ENCODE peak calls at places on chromosomes 13 and 19, in ten cellular contexts. Y is bronchial epithelial cell; K is Peyer's patch; G is endothelial cell; C is activated CD8-positive, alpha-beta T cell treated with anti-CD3 and anti-CD28 coated beads for 36 hours; X is type B pancreatic cell; R is transverse colon; A is fibroblast of villous mesenchyme; B is body of pancreas; D is omental fat pad. U is an unnamed sample.

GRCh38 chr13:48977973-48978372 is 2.3 kb downstream of the FNDC3A start:
- DNase-seq in Y (peak; percentile 26), K (no peak), G (no peak), C (no peak), X (no peak), R (no peak), A (no peak), B (no peak), D (no peak), U (no peak)

GRCh38 chr13:99983401-99984133 is 2.0 kb downstream of the ZIC2 start:
- DNase-seq in Y (no peak), K (no peak), G (peak; percentile 7), C (no peak), X (no peak), R (no peak), A (no peak), B (no peak), D (no peak), U (no peak)

GRCh38 chr19:23762884-23763711 is 4.4 kb upstream of the ZNF681 start:
- DNase-seq in Y (peak; percentile 60), K (peak; percentile 82), G (peak; percentile 90), C (peak; percentile 90), X (peak; percentile 91), R (peak; percentile 93), A (peak; percentile 34), B (peak; percentile 88), D (peak; percentile 69), U (peak; percentile 91)

GRCh38 chr13:38763446-38764381 is 76.8 kb downstream of the FREM2 start:
- DNase-seq in Y (peak; percentile 53), K (no peak), G (peak; percentile 39), C (peak; percentile 5), X (no peak), R (no peak), A (peak; percentile 36), B (peak; percentile 37), D (no peak), U (no peak)

GRCh38 chr19:21092107-21092506 is 10.1 kb downstream of the ZNF714 start:
- DNase-seq in Y (no peak), K (no peak), G (no peak), C (no peak), X (no peak), R (no peak), A (peak; percentile 25), B (peak; percentile 16), D (no peak), U (no peak)

GRCh38 chr19:19321143-19321577 is 531 bp downstream of the MAU2 start:
- DNase-seq in Y (no peak), K (no peak), G (no peak), C (peak; percentile 31), X (no peak), R (peak; percentile 19), A (peak; percentile 25), B (no peak), D (no peak), U (no peak)

GRCh38 chr13:111927181-111927540 is 139.8 kb upstream of the SOX1 start:
- DNase-seq in Y (no peak), K (no peak), G (no peak), C (no peak), X (peak; percentile 48), R (no peak), A (no peak), B (no peak), D (no peak), U (peak; percentile 53)

GRCh38 chr13:38804061-38804460 is 117.2 kb downstream of the FREM2 start:
- DNase-seq in Y (no peak), K (no peak), G (no peak), C (no peak), X (no peak), R (no peak), A (no peak), B (no peak), D (no peak), U (no peak)

DNA sequence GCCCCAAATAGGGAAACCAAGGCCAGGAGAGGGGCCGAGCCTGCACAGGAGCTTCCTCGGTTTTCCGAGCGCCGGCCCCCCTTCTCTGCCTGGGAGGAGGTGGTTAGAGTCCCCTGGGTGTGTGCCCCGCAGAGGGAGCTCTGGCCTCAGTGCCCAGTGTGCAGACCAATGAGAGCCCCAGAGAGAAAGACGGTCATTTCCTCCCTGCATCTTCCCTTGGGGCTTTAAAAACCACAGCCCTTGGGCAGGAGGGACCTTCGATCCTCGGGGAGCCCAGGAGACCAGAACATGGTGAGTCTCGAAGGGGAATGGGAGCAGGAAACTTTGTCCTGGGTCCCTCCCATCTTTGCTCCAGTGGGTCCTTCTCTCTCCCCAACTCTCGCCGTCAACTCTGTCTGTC is at the start of gene C5AR1:
- DNase-seq in Y (no peak), K (no peak), G (no peak), C (no peak), X (no peak), R (peak; percentile 29), A (no peak), B (no peak), D (no peak), U (peak; percentile 88)
- TF ChIP-seq CTCF in Y (no peak), K (no peak), G (no peak), C (no peak), X (no peak), R (no peak), A (no peak), B (no peak), D (no peak), U (no peak)

GRCh38 chr19:51687791-51688664 is 5.1 kb upstream of the SPACA6 start:
- DNase-seq in Y (peak; percentile 52), K (no peak), G (peak; percentile 46), C (no peak), X (no peak), R (peak; percentile 48), A (peak; percentile 86), B (no peak), D (no peak), U (peak; percentile 77)

GRCh38 chr19:51691122-51692064 is 1.7 kb upstream of the SPACA6 start:
- DNase-seq in Y (no peak), K (no peak), G (no peak), C (no peak), X (no peak), R (no peak), A (peak; percentile 63), B (no peak), D (no peak), U (no peak)

GRCh38 chr19:51690359-51691121 is 2.6 kb upstream of the SPACA6 start:
- DNase-seq in Y (no peak), K (peak; percentile 57), G (peak; percentile 61), C (peak; percentile 79), X (peak; percentile 87), R (peak; percentile 59), A (peak; percentile 75), B (no peak), D (no peak), U (peak; percentile 86)

GRCh38 chr19:51689751-51690358 is 3.3 kb upstream of the SPACA6 start:
- DNase-seq in Y (no peak), K (peak; percentile 54), G (peak; percentile 68), C (no peak), X (peak; percentile 82), R (peak; percentile 28), A (peak; percentile 82), B (no peak), D (no peak), U (peak; percentile 76)

GRCh38 chr19:51688665-51689571 is 4.2 kb upstream of the SPACA6 start:
- DNase-seq in Y (peak; percentile 80), K (peak; percentile 72), G (peak; percentile 79), C (no peak), X (peak; percentile 90), R (peak; percentile 82), A (peak; percentile 96), B (peak; percentile 80), D (peak; percentile 66), U (peak; percentile 84)
- TF ChIP-seq CTCF in Y (no peak), K (no peak), G (no peak), C (no peak), X (no peak), R (no peak), A (peak; percentile 12), B (peak; percentile 44), D (no peak), U (peak; percentile 31)

GRCh38 chr19:45641274-45642105 is 2.3 kb upstream of the EML2 start:
- DNase-seq in Y (peak; percentile 96), K (peak; percentile 83), G (peak; percentile 59), C (peak; percentile 99), X (peak; percentile 82), R (peak; percentile 94), A (peak; percentile 63), B (peak; percentile 95), D (peak; percentile 70), U (peak; percentile 92)
- TF ChIP-seq CTCF in Y (no peak), K (no peak), G (no peak), C (no peak), X (no peak), R (no peak), A (no peak), B (no peak), D (no peak), U (no peak)

GRCh38 chr19:33399081-33399744 is 25.7 kb downstream of the CEBPG start:
- DNase-seq in Y (no peak), K (peak; percentile 25), G (no peak), C (no peak), X (no peak), R (no peak), A (no peak), B (no peak), D (no peak), U (peak; percentile 56)

GRCh38 chr19:33395561-33396550 is 22.3 kb downstream of the CEBPG start:
- DNase-seq in Y (no peak), K (peak; percentile 59), G (no peak), C (no peak), X (no peak), R (no peak), A (no peak), B (no peak), D (no peak), U (peak; percentile 72)

GRCh38 chr19:33398361-33399060 is 25.0 kb downstream of the CEBPG start:
- DNase-seq in Y (no peak), K (peak; percentile 27), G (no peak), C (no peak), X (no peak), R (no peak), A (no peak), B (no peak), D (no peak), U (peak; percentile 64)

GRCh38 chr19:33396701-33397535 is 23.4 kb downstream of the CEBPG start:
- DNase-seq in Y (no peak), K (peak; percentile 47), G (peak; percentile 34), C (no peak), X (no peak), R (no peak), A (no peak), B (no peak), D (no peak), U (peak; percentile 75)

DNA sequence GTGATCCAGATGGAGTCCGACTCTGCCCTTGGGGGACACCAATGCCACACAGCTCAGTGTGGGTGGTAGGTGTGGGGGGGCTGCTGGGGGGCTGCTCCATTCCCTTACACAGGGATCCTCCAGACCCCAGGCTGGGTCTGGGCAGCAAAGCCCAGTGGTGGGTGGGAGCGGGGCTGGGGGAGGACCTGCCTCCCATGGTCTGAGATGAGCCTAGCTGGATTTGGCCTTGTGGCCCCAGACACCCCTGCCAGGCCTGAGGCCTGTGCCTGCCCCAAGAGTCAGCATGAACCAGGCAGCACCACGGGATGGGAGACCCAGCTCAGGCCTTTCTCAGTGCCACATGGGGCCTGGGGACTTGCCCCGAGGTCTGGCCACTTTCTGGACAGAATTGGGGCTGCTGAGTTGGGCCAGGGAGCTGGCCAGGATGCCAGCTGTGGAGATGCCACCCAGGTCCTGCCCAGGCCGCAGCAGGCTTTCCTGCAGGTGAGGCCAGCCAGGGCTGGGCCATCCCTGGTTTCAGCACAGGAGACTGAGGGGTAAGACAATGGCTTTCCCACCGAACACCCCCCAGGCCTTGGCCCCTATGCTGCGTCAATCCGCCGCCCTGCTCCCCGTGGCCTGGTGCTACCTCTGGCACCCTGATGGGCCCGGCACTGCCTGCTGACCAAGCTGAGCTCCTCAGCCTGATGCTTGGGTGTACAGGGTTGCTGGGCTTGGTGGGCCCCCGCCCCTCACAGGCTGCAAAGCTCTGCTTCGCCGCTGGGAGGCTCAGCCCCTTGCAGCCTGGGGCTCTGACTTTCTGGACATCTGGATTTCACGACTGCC is 24.2 kb downstream of the CEBPG start:
- DNase-seq in Y (no peak), K (peak; percentile 40), G (no peak), C (no peak), X (no peak), R (no peak), A (no peak), B (no peak), D (no peak), U (peak; percentile 74)
- TF ChIP-seq CTCF in Y (no peak), K (no peak), G (no peak), C (no peak), X (peak; percentile 70), R (no peak), A (peak; percentile 39), B (no peak), D (no peak), U (no peak)